ENCODE peak calls at places on chromosome 3, in six cellular contexts. O, F, N, B, D and K are unnamed samples.

GRCh38 chr3:86239956-86240355 is 751.0 kb downstream of the VGLL3 start:
- DNase-seq in O (no peak), N (no peak), F (no peak), B (no peak), D (no peak), K (no peak)

GRCh38 chr3:79878697-79879096 is 110.9 kb upstream of the ROBO1 start:
- DNase-seq in F (no peak), O (no peak), B (no peak), N (no peak), D (no peak), K (no peak)

GRCh38 chr3:168071535-168071934 is 24.2 kb downstream of the GOLIM4 start:
- DNase-seq in F (no peak), O (no peak), D (no peak), B (no peak), N (no peak), K (no peak)

GRCh38 chr3:192917258-192917507 is 473 bp downstream of the MB21D2 start:
- DNase-seq in N (no peak), F (no peak), O (no peak), D (no peak), B (no peak), K (no peak)

GRCh38 chr3:51942603-51943450 is 664 bp downstream of the PARP3 start:
- DNase-seq in F (peak), O (no peak), N (peak), D (peak), B (peak), K (peak)

GRCh38 chr3:72393455-72393854 is 454.8 kb downstream of the SHQ1 start:
- DNase-seq in N (no peak), D (no peak), O (no peak), B (no peak), F (no peak), K (no peak)

GRCh38 chr3:192597511-192597910 is 129.8 kb downstream of the FGF12 start:
- DNase-seq in B (no peak), D (no peak), F (no peak), O (no peak), N (no peak), K (no peak)

GRCh38 chr3:128422762-128423524 is 43.7 kb downstream of the DNAJB8 start:
- DNase-seq in B (no peak), O (no peak), D (no peak), F (no peak), N (no peak), K (no peak)

GRCh38 chr3:121988146-121988545 is 33.9 kb downstream of the ILDR1 start:
- DNase-seq in B (no peak), O (no peak), F (no peak), N (no peak), D (no peak), K (no peak)

GRCh38 chr3:101646726-101647125 is 30.2 kb downstream of the ZBTB11 start:
- DNase-seq in O (no peak), B (no peak), N (no peak), F (no peak), D (no peak), K (no peak)

GRCh38 chr3:65833761-65834505 is 204.8 kb downstream of the MAGI1 start:
- DNase-seq in D (no peak), B (no peak), O (no peak), F (no peak), N (no peak), K (no peak)

GRCh38 chr3:30185872-30186271 is 420.5 kb upstream of the TGFBR2 start:
- DNase-seq in D (no peak), O (no peak), F (no peak), N (no peak), B (no peak), K (no peak)